ENCODE peak calls at places on chromosome 15, in five cellular contexts. W, X, A, B and S are unnamed samples.

GRCh38 chr15:63075072-63075995 is 32.8 kb downstream of the TPM1 start:
- DNase-seq in W (no peak), X (no peak), A (no peak), B (no peak), S (no peak)

GRCh38 chr15:29812384-29812694 is 9.9 kb downstream of the TJP1 start:
- DNase-seq in W (no peak), X (no peak), A (no peak), B (no peak), S (no peak)

GRCh38 chr15:40247406-40247971 is 8.6 kb downstream of the PAK6 start:
- DNase-seq in W (peak), X (no peak), A (no peak), B (no peak), S (no peak)

GRCh38 chr15:49927462-49927861 is 191.6 kb downstream of the ATP8B4 start:
- DNase-seq in W (no peak), X (no peak), A (no peak), B (no peak), S (no peak)

GRCh38 chr15:63501256-63502089 is 2.9 kb upstream of the USP3 start:
- DNase-seq in W (peak), X (peak), A (peak), B (no peak), S (peak)

GRCh38 chr15:94266000-94266399 is 34.6 kb downstream of the MCTP2 start:
- DNase-seq in W (no peak), X (no peak), A (no peak), B (no peak), S (no peak)

GRCh38 chr15:42921049-42921731 is 612 bp upstream of the TTBK2 start:
- DNase-seq in W (no peak), X (peak), A (peak), B (peak), S (peak)

GRCh38 chr15:46644493-46645481 is 1010.0 kb downstream of the SQOR start:
- DNase-seq in W (no peak), X (no peak), A (no peak), B (no peak), S (no peak)

GRCh38 chr15:38440353-38441129 is 13.4 kb upstream of the FAM98B start:
- DNase-seq in W (no peak), X (no peak), A (no peak), B (peak), S (peak)

GRCh38 chr15:42798802-42799201 is 61.9 kb upstream of the CDAN1 start:
- DNase-seq in W (no peak), X (no peak), A (no peak), B (no peak), S (no peak)

GRCh38 chr15:52144656-52145055 is 32.1 kb upstream of the BCL2L10 start:
- DNase-seq in W (no peak), X (no peak), A (no peak), B (no peak), S (no peak)

GRCh38 chr15:77796046-77796729 is 163.5 kb upstream of the LINGO1 start:
- DNase-seq in W (no peak), X (no peak), A (no peak), B (no peak), S (no peak)

GRCh38 chr15:69114231-69114937 is 46.1 kb upstream of the GLCE start:
- DNase-seq in W (no peak), X (no peak), A (no peak), B (no peak), S (no peak)

GRCh38 chr15:70066422-70066821 is 31.3 kb downstream of the TLE3 start:
- DNase-seq in W (no peak), X (no peak), A (no peak), B (no peak), S (no peak)

GRCh38 chr15:68586274-68586961 is 7.6 kb downstream of the CORO2B start:
- DNase-seq in W (peak), X (no peak), A (peak), B (no peak), S (no peak)

GRCh38 chr15:79401301-79401700 is 30.8 kb upstream of the MINAR1 start:
- DNase-seq in W (no peak), X (no peak), A (no peak), B (no peak), S (no peak)

DNA sequence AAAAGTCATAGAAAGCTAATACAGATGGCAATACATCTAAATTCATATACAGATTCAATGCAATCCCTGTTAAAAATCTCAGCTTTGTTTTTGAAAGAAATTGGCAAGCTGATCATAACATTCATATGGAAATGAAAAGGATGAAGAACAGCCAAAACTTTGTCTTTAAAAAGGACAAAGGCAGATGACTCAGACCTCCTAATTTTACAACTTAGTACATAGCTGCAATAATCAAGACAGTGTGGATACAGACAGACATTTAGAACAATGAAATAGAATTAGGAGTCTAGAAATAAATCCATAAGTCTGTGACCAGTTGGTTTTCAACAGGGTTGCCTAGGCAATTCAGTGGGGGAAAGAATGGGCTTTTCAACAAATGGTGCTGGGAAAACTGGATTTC is 63.4 kb downstream of the AQP9 start:
- DNase-seq in W (no peak), X (no peak), A (no peak), B (no peak), S (no peak)
- H3K27ac ChIP-seq in W (no peak), X (no peak), A (no peak), B (no peak), S (no peak)

GRCh38 chr15:99631256-99631655 is 65.5 kb downstream of the MEF2A start:
- DNase-seq in W (no peak), X (no peak), A (no peak), B (no peak), S (no peak)
- H3K27ac ChIP-seq in W (no peak), X (no peak), A (peak), B (no peak), S (peak)

GRCh38 chr15:88651293-88651692 is 12.5 kb downstream of the ISG20 start:
- DNase-seq in W (no peak), X (no peak), A (peak), B (no peak), S (no peak)
- H3K27ac ChIP-seq in W (no peak), X (no peak), A (no peak), B (no peak), S (no peak)

GRCh38 chr15:59294961-59295741 is 77.5 kb downstream of the MYO1E start:
- DNase-seq in W (no peak), X (no peak), A (no peak), B (no peak), S (no peak)
- H3K27ac ChIP-seq in W (peak), X (no peak), A (peak), B (no peak), S (peak)

GRCh38 chr15:66704783-66705113 is 2.7 kb downstream of the SMAD6 start:
- DNase-seq in W (no peak), X (no peak), A (peak), B (no peak), S (no peak)
- H3K27ac ChIP-seq in W (no peak), X (no peak), A (peak), B (no peak), S (peak)

GRCh38 chr15:90141646-90142045 is 39.4 kb upstream of the IDH2 start:
- DNase-seq in W (no peak), X (no peak), A (no peak), B (no peak), S (no peak)

GRCh38 chr15:90132437-90132836 is 30.2 kb upstream of the IDH2 start:
- DNase-seq in W (no peak), X (no peak), A (no peak), B (no peak), S (no peak)

GRCh38 chr15:90143176-90143655 is 40.9 kb upstream of the IDH2 start:
- DNase-seq in W (peak), X (peak), A (peak), B (peak), S (peak)

GRCh38 chr15:90142216-90143175 is 40.2 kb upstream of the IDH2 start:
- DNase-seq in W (no peak), X (peak), A (no peak), B (no peak), S (no peak)

DNA sequence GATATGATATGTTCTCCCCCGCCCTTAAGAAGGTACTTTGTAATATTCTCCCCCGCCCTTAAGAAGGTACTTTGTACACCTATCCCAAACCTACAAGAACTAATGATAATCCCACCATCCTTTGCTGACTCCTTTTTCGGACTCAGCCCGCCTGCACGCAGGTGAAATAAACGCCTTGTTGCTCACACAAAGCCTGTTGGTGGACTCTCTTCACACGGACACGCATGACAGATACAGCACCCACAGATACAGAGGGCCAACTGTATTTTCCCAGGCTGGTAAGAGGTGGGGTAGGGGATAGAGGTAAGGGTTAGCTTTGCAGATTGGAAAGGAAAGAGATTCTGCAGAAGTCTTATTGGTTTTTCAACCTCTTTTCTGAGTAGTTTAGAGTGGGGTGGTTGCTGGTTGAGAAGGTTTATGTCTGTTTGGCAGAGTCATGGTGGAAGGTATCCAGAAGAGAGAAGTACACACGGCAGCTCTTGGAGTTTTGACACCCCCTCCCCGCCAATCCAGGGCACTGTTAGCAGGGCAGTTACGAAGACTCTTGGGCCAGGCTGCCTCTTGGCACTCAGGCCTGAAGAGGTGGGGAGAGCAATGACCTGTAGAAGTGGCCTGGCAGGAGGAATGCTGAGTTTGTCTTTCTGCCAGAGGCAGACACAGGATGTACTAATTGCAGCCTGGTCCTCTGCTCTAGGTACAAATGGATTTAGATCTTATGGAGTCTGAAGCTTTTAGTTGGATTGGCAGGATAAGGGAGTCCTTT is 36.0 kb upstream of the IDH2 start:
- DNase-seq in W (peak), X (no peak), A (no peak), B (no peak), S (peak)
- H3K27ac ChIP-seq in W (no peak), X (no peak), A (no peak), B (no peak), S (peak)

GRCh38 chr15:60392601-60392985 is 5.2 kb downstream of the ANXA2 start:
- DNase-seq in W (no peak), X (no peak), A (no peak), B (no peak), S (no peak)
- H3K27ac ChIP-seq in W (peak), X (no peak), A (peak), B (no peak), S (peak)

GRCh38 chr15:26438316-26438715 is 334.6 kb downstream of the GABRB3 start:
- DNase-seq in W (no peak), X (no peak), A (no peak), B (peak), S (no peak)

GRCh38 chr15:26439681-26440080 is 333.2 kb downstream of the GABRB3 start:
- DNase-seq in W (no peak), X (no peak), A (no peak), B (no peak), S (no peak)

GRCh38 chr15:26433060-26433459 is 339.8 kb downstream of the GABRB3 start:
- DNase-seq in W (no peak), X (no peak), A (no peak), B (no peak), S (no peak)

GRCh38 chr15:26438718-26439117 is 334.1 kb downstream of the GABRB3 start:
- DNase-seq in W (no peak), X (no peak), A (no peak), B (no peak), S (no peak)

GRCh38 chr15:26433818-26434217 is 339.0 kb downstream of the GABRB3 start:
- DNase-seq in W (no peak), X (no peak), A (no peak), B (no peak), S (no peak)
- H3K27ac ChIP-seq in W (no peak), X (no peak), A (no peak), B (no peak), S (no peak)

GRCh38 chr15:91941871-91942270 is 88.4 kb downstream of the SLCO3A1 start:
- DNase-seq in W (no peak), X (no peak), A (no peak), B (no peak), S (no peak)
- H3K27ac ChIP-seq in W (no peak), X (no peak), A (no peak), B (no peak), S (peak)